ENCODE peak calls at places on chromosomes 3 and 15, in nine cellular contexts. Z, H, P, F, E, R, A, Y and D are unnamed samples.

GRCh38 chr15:91852741-91853500 is 587 bp upstream of the SLCO3A1 start:
- DNase-seq in Z (peak; percentile 86), H (peak; percentile 83), P (no peak), F (peak; percentile 17), E (peak; percentile 90), R (peak; percentile 77), A (peak; percentile 63), Y (peak; percentile 90), D (no peak)

GRCh38 chr3:64763980-64764379 is 76.2 kb upstream of the ADAMTS9 start:
- DNase-seq in Z (no peak), H (no peak), P (no peak), F (no peak), E (no peak), R (no peak), A (peak; percentile 0), Y (no peak), D (no peak)

GRCh38 chr3:130354430-130354829 is 9.0 kb downstream of the COL6A5 start:
- DNase-seq in Z (no peak), H (no peak), P (no peak), F (no peak), E (no peak), R (peak; percentile 17), A (peak; percentile 96), Y (no peak), D (no peak)

GRCh38 chr15:95520511-95520910 is 810.0 kb upstream of the NR2F2 start:
- DNase-seq in Z (no peak), H (no peak), P (peak; percentile 5), F (no peak), E (no peak), R (no peak), A (peak; percentile 69), Y (no peak), D (no peak)

GRCh38 chr3:73437828-73438227 is 186.9 kb downstream of the PDZRN3 start:
- DNase-seq in Z (no peak), H (no peak), P (no peak), F (no peak), E (no peak), R (no peak), A (no peak), Y (no peak), D (no peak)

GRCh38 chr15:89477411-89478242 is 18.8 kb downstream of the RHCG start:
- DNase-seq in Z (no peak), H (no peak), P (no peak), F (no peak), E (no peak), R (no peak), A (no peak), Y (no peak), D (no peak)

GRCh38 chr15:33675246-33675645 is 293.1 kb upstream of the CHRM5 start:
- DNase-seq in Z (peak; percentile 65), H (no peak), P (no peak), F (peak; percentile 6), E (no peak), R (peak; percentile 36), A (peak; percentile 65), Y (no peak), D (no peak)

GRCh38 chr3:52347716-52348635 is 31.9 kb downstream of the DNAH1 start:
- DNase-seq in Z (no peak), H (no peak), P (no peak), F (no peak), E (no peak), R (no peak), A (no peak), Y (no peak), D (no peak)

GRCh38 chr15:49036650-49037545 is 9.3 kb downstream of the SECISBP2L start:
- DNase-seq in Z (no peak), H (no peak), P (no peak), F (peak; percentile 55), E (no peak), R (peak; percentile 23), A (no peak), Y (no peak), D (no peak)

GRCh38 chr15:74400915-74401757 is 32.6 kb downstream of the SEMA7A start:
- DNase-seq in Z (peak; percentile 64), H (no peak), P (no peak), F (no peak), E (no peak), R (no peak), A (no peak), Y (no peak), D (no peak)

GRCh38 chr15:39478996-39479395 is 101.9 kb upstream of the THBS1 start:
- DNase-seq in Z (no peak), H (no peak), P (no peak), F (no peak), E (no peak), R (no peak), A (no peak), Y (no peak), D (no peak)

GRCh38 chr3:150469931-150470740 is 62.0 kb downstream of the TSC22D2 start:
- DNase-seq in Z (no peak), H (no peak), P (no peak), F (peak; percentile 16), E (no peak), R (no peak), A (no peak), Y (no peak), D (peak; percentile 70)

GRCh38 chr3:69009559-69010410 is 3.7 kb downstream of the EOGT start:
- DNase-seq in Z (no peak), H (no peak), P (no peak), F (peak; percentile 68), E (no peak), R (peak; percentile 92), A (no peak), Y (no peak), D (no peak)

GRCh38 chr3:57827757-57828156 is 71.6 kb downstream of the SLMAP start:
- DNase-seq in Z (no peak), H (no peak), P (no peak), F (no peak), E (no peak), R (no peak), A (no peak), Y (no peak), D (no peak)

GRCh38 chr3:57825116-57825515 is 69.0 kb downstream of the SLMAP start:
- DNase-seq in Z (no peak), H (no peak), P (no peak), F (no peak), E (no peak), R (no peak), A (no peak), Y (no peak), D (no peak)

GRCh38 chr3:57822686-57823085 is 66.6 kb downstream of the SLMAP start:
- DNase-seq in Z (no peak), H (no peak), P (no peak), F (no peak), E (no peak), R (peak; percentile 45), A (no peak), Y (no peak), D (no peak)

GRCh38 chr3:57826952-57827723 is 71.0 kb downstream of the SLMAP start:
- DNase-seq in Z (no peak), H (no peak), P (peak; percentile 9), F (no peak), E (no peak), R (no peak), A (no peak), Y (no peak), D (no peak)

DNA sequence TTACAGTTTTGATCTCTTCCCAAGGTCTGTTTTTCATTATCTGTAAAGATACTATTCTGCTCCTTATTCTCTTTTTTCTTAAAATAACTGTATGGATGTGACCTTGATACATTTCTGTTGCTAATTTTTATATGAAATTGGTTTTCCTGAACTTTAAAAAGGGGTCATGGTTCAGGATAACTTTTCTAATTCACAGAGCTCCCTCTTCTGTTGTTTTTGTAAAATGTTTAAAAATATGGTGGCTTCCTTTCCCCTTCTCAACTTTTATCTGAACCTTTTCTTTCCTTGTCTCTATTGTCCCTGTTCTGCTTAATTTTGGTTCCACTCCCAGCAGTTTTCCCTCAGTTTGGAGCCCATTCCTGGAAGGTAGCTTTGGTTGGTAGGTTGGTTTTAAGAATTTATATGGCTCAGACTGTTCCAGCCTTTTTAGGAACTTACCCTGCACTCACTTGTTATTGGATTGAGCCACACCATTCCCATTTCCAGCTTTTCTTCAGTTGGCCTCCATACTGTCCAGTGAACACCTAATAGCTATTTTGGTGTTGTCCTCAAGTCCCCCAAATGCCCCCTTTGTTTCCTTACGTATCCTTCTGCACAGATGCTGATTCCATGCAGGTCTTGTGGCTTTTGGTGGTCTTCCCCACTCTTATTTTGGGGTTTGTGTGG is 70.3 kb downstream of the SLMAP start:
- DNase-seq in Z (no peak), H (no peak), P (no peak), F (no peak), E (no peak), R (peak; percentile 20), A (no peak), Y (no peak), D (no peak)
- TF ChIP-seq CTCF in Z (peak; percentile 68), H (no peak), P (peak; percentile 10), F (no peak), E (peak; percentile 13), R (peak; percentile 31), A (peak; percentile 24), Y (no peak), D (no peak)

GRCh38 chr3:17372811-17373210 is 369.6 kb downstream of the TBC1D5 start:
- DNase-seq in Z (no peak), H (no peak), P (no peak), F (no peak), E (no peak), R (peak; percentile 7), A (no peak), Y (no peak), D (no peak)
- H3K36me3 ChIP-seq in Z (peaks cover 28% of the 10 kb centered on the region), H (no peaks in the 10 kb centered on the region), P (peaks cover 2% of the 10 kb centered on the region), F (no peaks in the 10 kb centered on the region), E (peaks cover 28% of the 10 kb centered on the region), R (peaks cover 14% of the 10 kb centered on the region), A (no peaks in the 10 kb centered on the region), Y (peaks cover 15% of the 10 kb centered on the region), D (no peaks in the 10 kb centered on the region)

DNA sequence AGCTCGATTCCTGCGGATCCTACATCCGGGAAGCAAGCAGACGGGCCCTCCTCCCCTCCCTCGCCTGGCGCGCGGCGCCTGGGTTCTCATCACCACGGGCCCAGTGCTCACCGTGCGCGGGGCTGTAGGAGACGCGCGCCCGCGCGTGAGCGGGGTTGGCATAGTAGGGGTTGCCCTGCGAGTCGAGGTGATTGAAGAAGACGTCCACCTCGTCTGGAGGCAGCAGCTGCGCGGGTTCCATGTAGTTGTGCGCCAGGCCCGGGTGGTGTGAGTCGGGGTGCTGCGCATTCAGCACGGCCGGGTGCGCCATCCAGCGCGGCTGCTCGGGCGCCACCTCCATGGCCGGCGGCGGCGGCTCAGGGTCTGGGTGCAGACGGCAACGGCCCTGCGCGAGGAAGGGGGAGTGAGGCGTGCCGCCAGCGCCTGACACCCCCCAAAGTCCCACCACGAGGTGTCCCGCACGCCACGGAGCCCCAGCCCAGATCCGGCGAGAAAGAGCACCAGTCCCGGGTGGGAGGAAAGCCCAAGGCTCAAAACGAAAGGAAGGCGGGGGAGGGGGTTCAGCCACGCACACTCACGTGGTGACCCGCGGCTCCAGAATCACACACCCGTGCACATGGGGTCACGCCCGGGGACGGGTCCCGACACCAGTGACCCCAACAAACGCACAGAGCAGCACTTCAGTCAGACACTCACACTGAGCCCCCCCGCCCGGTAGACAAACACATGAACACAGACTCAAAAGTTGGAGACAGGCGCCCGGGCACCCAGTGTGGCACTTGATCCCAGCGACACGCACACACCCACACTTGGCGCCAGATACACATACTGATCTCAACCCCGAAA is 6.1 kb downstream of the GATA2 start:
- DNase-seq in Z (no peak), H (no peak), P (no peak), F (no peak), E (no peak), R (peak; percentile 61), A (peak; percentile 61), Y (no peak), D (no peak)
- TF ChIP-seq CTCF in Z (no peak), H (no peak), P (no peak), F (no peak), E (no peak), R (peak; percentile 2), A (no peak), Y (no peak), D (no peak)

GRCh38 chr3:12892840-12893189 is 51.5 kb upstream of the RPL32 start:
- DNase-seq in Z (no peak), H (no peak), P (no peak), F (no peak), E (no peak), R (no peak), A (no peak), Y (no peak), D (no peak)
- H3K36me3 ChIP-seq in Z (no peaks in the 10 kb centered on the region), H (no peaks in the 10 kb centered on the region), P (no peaks in the 10 kb centered on the region), F (no peaks in the 10 kb centered on the region), E (peaks cover 7% of the 10 kb centered on the region), R (no peaks in the 10 kb centered on the region), A (no peaks in the 10 kb centered on the region), Y (no peaks in the 10 kb centered on the region), D (no peaks in the 10 kb centered on the region)